ENCODE peak calls at places on chromosomes 1 and 21, in nine cellular contexts. Y, X, S, G, Z, B, T, P and O are unnamed samples.

GRCh38 chr1:168004531-168004930 is 67.7 kb upstream of the MPC2 start:
- DNase-seq in Y (no peak), X (no peak), S (no peak), G (no peak), Z (no peak), B (no peak), T (no peak), P (no peak), O (no peak)

GRCh38 chr21:31161157-31161556 is 122.9 kb upstream of the KRTAP19-8 start:
- DNase-seq in Y (peak; percentile 77), X (peak; percentile 71), S (peak; percentile 63), G (no peak), Z (no peak), B (peak; percentile 6), T (no peak), P (peak; percentile 87), O (no peak)

GRCh38 chr21:14916676-14917141 is 148.1 kb downstream of the NRIP1 start:
- DNase-seq in Y (peak; percentile 34), X (no peak), S (no peak), G (no peak), Z (no peak), B (peak; percentile 48), T (no peak), P (no peak), O (peak; percentile 91)

GRCh38 chr1:175675017-175675416 is 68.4 kb downstream of the TNR start:
- DNase-seq in Y (no peak), X (no peak), S (peak; percentile 84), G (no peak), Z (peak; percentile 38), B (no peak), T (no peak), P (no peak), O (no peak)

GRCh38 chr21:33817663-33818433 is 97.8 kb downstream of the ATP5PO start:
- DNase-seq in Y (no peak), X (no peak), S (peak; percentile 42), G (no peak), Z (no peak), B (no peak), T (no peak), P (no peak), O (no peak)

GRCh38 chr1:230416430-230416829 is 9.7 kb downstream of the PGBD5 start:
- DNase-seq in Y (no peak), X (no peak), S (no peak), G (no peak), Z (no peak), B (no peak), T (no peak), P (no peak), O (no peak)

GRCh38 chr1:182143825-182144661 is 82.5 kb upstream of the ZNF648 start:
- DNase-seq in Y (peak; percentile 62), X (peak; percentile 85), S (peak; percentile 63), G (no peak), Z (peak; percentile 38), B (peak; percentile 90), T (peak; percentile 14), P (peak; percentile 86), O (peak; percentile 31)

GRCh38 chr1:35243681-35244080 is 24.8 kb upstream of the ZMYM4 start:
- DNase-seq in Y (no peak), X (peak; percentile 11), S (no peak), G (no peak), Z (no peak), B (no peak), T (no peak), P (no peak), O (peak; percentile 6)

GRCh38 chr1:32181065-32181464 is 1.6 kb downstream of the TXLNA start:
- DNase-seq in Y (no peak), X (no peak), S (no peak), G (no peak), Z (no peak), B (no peak), T (no peak), P (no peak), O (no peak)

GRCh38 chr1:32178380-32179192 is 889 bp upstream of the TXLNA start:
- DNase-seq in Y (no peak), X (no peak), S (no peak), G (no peak), Z (no peak), B (no peak), T (no peak), P (no peak), O (no peak)

GRCh38 chr1:32180186-32181060 is 948 bp downstream of the TXLNA start:
- DNase-seq in Y (peak; percentile 31), X (peak; percentile 31), S (peak; percentile 63), G (no peak), Z (peak; percentile 20), B (peak; percentile 52), T (peak; percentile 52), P (peak; percentile 79), O (peak; percentile 33)

GRCh38 chr1:32179443-32180185 is at the start of gene TXLNA:
- DNase-seq in Y (peak; percentile 84), X (peak; percentile 86), S (peak; percentile 94), G (peak; percentile 77), Z (peak; percentile 81), B (peak; percentile 92), T (peak; percentile 93), P (peak; percentile 98), O (peak; percentile 91)

GRCh38 chr1:32179193-32179442 is 357 bp upstream of the TXLNA start:
- DNase-seq in Y (no peak), X (no peak), S (no peak), G (no peak), Z (no peak), B (no peak), T (no peak), P (no peak), O (no peak)
- H3K4me2 ChIP-seq in Y (peak overlapping the region; percentile 91), X (peak overlapping the region; percentile 97), S (peak overlapping the region; percentile 99), G (peak overlapping the region; percentile 91), Z (peak overlapping the region; percentile 100), B (peak overlapping the region; percentile 87), T (peak overlapping the region; percentile 98), P (peak overlapping the region; percentile 81), O (peak overlapping the region; percentile 86)

GRCh38 chr1:113779542-113779941 is 20.3 kb upstream of the PHTF1 start:
- DNase-seq in Y (no peak), X (no peak), S (no peak), G (no peak), Z (no peak), B (no peak), T (no peak), P (no peak), O (no peak)

GRCh38 chr1:113783254-113784103 is 24.2 kb upstream of the PHTF1 start:
- DNase-seq in Y (peak; percentile 43), X (peak; percentile 12), S (no peak), G (no peak), Z (no peak), B (peak; percentile 66), T (peak; percentile 73), P (peak; percentile 63), O (no peak)

GRCh38 chr1:113782451-113782850 is 23.2 kb upstream of the PHTF1 start:
- DNase-seq in Y (no peak), X (no peak), S (no peak), G (no peak), Z (no peak), B (peak; percentile 43), T (no peak), P (no peak), O (no peak)

GRCh38 chr1:113784104-113784779 is 25.0 kb upstream of the PHTF1 start:
- DNase-seq in Y (peak; percentile 41), X (peak; percentile 20), S (no peak), G (no peak), Z (no peak), B (no peak), T (no peak), P (no peak), O (no peak)

DNA sequence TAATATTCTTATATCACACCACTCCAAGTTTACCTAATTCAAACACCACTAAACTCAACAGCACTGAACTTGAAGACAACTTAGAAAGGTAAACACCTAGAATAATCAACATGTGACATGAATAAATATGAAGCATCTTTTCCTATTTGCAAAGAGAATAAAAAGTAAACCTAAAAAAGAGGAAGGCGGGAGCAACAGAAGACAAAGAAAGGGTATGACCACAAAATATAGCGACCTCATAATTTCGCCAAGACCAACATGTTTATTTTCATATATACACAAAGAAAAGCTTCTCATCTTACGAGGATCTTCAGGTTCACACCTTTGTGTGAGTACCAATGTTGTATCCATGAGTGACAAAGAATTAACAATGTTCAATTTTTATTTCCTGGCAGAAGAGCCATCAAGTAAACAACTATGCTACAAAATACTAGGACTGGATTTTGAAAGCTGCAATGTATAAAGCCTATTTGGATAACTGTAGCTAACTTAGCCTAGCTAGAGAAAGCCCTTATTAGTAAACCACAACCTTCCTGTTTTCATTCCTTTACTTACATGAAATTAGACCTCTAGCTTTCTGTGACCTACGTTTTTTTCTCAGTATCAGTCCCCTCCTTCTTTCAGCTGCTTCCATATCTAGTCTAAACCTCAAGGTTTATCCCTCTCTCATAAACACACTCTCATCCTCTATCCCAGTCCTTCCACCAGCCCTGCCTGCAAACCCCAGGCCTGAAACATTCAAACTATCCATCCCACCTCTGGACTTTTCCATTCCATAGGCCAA is 21.3 kb upstream of the PHTF1 start:
- DNase-seq in Y (no peak), X (no peak), S (no peak), G (no peak), Z (no peak), B (no peak), T (no peak), P (no peak), O (no peak)
- H3K4me2 ChIP-seq in Y (no peak overlapping the region), X (no peak overlapping the region), S (no peak overlapping the region), G (no peak overlapping the region), Z (no peak overlapping the region), B (no peak overlapping the region), T (peak overlapping the region; percentile 35), P (no peak overlapping the region), O (no peak overlapping the region)

GRCh38 chr1:171902527-171902926 is 61.2 kb downstream of the DNM3 start:
- DNase-seq in Y (no peak), X (peak; percentile 84), S (no peak), G (no peak), Z (no peak), B (no peak), T (no peak), P (no peak), O (no peak)
- H3K4me2 ChIP-seq in Y (no peak overlapping the region), X (peak overlapping the region; percentile 78), S (no peak overlapping the region), G (no peak overlapping the region), Z (no peak overlapping the region), B (peak overlapping the region; percentile 64), T (peak overlapping the region; percentile 2), P (no peak overlapping the region), O (no peak overlapping the region)

GRCh38 chr1:206653715-206654459 is 18.6 kb downstream of the DYRK3 start:
- DNase-seq in Y (no peak), X (no peak), S (no peak), G (no peak), Z (no peak), B (no peak), T (no peak), P (no peak), O (no peak)

GRCh38 chr1:206649261-206649660 is 13.9 kb downstream of the DYRK3 start:
- DNase-seq in Y (no peak), X (no peak), S (no peak), G (no peak), Z (no peak), B (no peak), T (no peak), P (no peak), O (peak; percentile 54)

GRCh38 chr1:206654826-206655225 is 19.5 kb downstream of the DYRK3 start:
- DNase-seq in Y (no peak), X (no peak), S (no peak), G (no peak), Z (no peak), B (no peak), T (no peak), P (no peak), O (no peak)

GRCh38 chr1:206651014-206651413 is 15.7 kb downstream of the DYRK3 start:
- DNase-seq in Y (no peak), X (no peak), S (no peak), G (no peak), Z (no peak), B (no peak), T (no peak), P (no peak), O (no peak)

DNA sequence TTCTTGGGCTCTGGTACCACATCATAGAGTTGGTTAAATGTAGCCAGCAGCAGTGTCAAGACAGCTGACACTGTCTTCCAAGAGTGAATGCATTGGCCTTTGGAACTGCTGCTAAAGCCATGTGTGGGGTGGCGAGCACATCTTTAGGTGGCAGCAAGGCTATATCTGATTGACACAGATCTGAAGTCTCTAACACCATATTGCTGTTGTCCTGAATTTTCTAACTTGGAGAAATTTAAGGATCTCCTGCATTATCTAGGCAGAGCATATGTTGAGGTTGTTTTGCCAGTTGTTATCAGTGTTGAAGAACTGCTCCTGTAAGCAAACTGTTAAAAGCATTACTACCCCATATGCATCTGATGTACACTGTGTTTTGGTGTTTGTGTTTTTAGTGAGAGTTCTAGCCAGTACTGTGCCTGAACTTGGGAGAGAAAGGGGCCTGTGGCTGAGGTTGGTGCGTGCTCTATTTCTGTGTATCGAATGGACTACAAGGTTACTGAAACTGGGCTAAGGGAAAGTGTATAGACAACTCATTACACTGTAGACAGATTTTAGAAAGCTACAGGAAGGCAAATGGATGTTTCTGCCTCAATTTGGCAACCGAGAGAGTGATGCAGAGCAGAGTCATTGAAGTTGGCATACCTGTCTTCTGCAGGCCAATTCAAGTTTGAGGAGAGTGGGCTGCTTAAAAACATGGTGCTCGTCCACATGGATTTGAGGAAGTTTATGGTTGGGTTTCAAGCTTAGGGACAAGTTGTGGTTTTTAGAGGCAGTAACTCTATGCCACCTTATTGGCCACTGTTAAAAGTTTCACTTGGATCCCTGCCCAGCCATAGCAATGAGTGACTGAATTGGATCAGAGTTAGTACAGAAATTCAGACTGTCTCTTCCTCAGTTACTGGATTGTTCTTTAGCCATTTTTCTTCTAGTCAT is 16.9 kb downstream of the DYRK3 start:
- DNase-seq in Y (no peak), X (no peak), S (no peak), G (no peak), Z (no peak), B (no peak), T (no peak), P (peak; percentile 30), O (no peak)
- H3K4me2 ChIP-seq in Y (no peak overlapping the region), X (no peak overlapping the region), S (no peak overlapping the region), G (no peak overlapping the region), Z (no peak overlapping the region), B (no peak overlapping the region), T (no peak overlapping the region), P (no peak overlapping the region), O (no peak overlapping the region)